ENCODE peak calls at places on chromosomes 5 and 9, in six cellular contexts. Q is CD4-positive, alpha-beta T cell; T is PC-9; J is colonic mucosa; X is uterus; A is left ventricle myocardium inferior. W is an unnamed sample.

GRCh38 chr9:7146582-7146981 is 388.8 kb downstream of the KDM4C start:
- DNase-seq in X (no peak), A (no peak), Q (no peak), T (peak; percentile 38), J (no peak), W (no peak)

GRCh38 chr9:121282309-121283071 is 14.5 kb downstream of the GSN start:
- DNase-seq in Q (no peak), J (peak; percentile 31), A (peak; percentile 75), T (peak; percentile 36), X (peak; percentile 74), W (no peak)

GRCh38 chr5:54522080-54522479 is 4.5 kb downstream of the SNX18 start:
- DNase-seq in X (no peak), Q (no peak), A (no peak), J (no peak), T (no peak), W (no peak)

GRCh38 chr5:153619706-153620105 is 129.2 kb downstream of the GRIA1 start:
- DNase-seq in J (no peak), T (no peak), Q (no peak), A (no peak), X (no peak), W (no peak)

GRCh38 chr5:159629158-159629557 is 287.1 kb upstream of the ADRA1B start:
- DNase-seq in T (no peak), J (no peak), Q (no peak), X (no peak), A (no peak), W (no peak)

GRCh38 chr5:154264549-154265196 is 74.1 kb downstream of the GALNT10 start:
- DNase-seq in J (no peak), X (no peak), T (no peak), Q (no peak), A (no peak), W (no peak)

GRCh38 chr5:179120421-179120861 is 60.3 kb downstream of the ZNF354C start:
- DNase-seq in J (peak; percentile 8), X (no peak), T (no peak), A (no peak), Q (no peak), W (no peak)

GRCh38 chr9:134533850-134534585 is 107.6 kb upstream of the COL5A1 start:
- DNase-seq in T (no peak), X (peak; percentile 10), Q (no peak), J (no peak), A (peak; percentile 6), W (no peak)

GRCh38 chr9:8384126-8384525 is 584.5 kb upstream of the DMAC1 start:
- DNase-seq in J (no peak), X (no peak), Q (no peak), A (no peak), T (no peak), W (no peak)

GRCh38 chr9:113533335-113534225 is 70.1 kb downstream of the RGS3 start:
- DNase-seq in J (no peak), A (no peak), X (no peak), T (peak; percentile 34), Q (no peak), W (no peak)

GRCh38 chr9:135746565-135746964 is 44.6 kb downstream of the KCNT1 start:
- DNase-seq in Q (no peak), J (no peak), X (no peak), A (no peak), T (no peak), W (no peak)

GRCh38 chr9:35903049-35903448 is 3.0 kb upstream of the HRCT1 start:
- DNase-seq in A (no peak), J (peak; percentile 66), X (no peak), Q (no peak), T (peak; percentile 54), W (peak; percentile 78)

GRCh38 chr9:126219166-126219565 is 107.5 kb upstream of the MVB12B start:
- DNase-seq in T (no peak), A (no peak), Q (no peak), X (no peak), J (peak; percentile 10), W (no peak)

GRCh38 chr5:38765461-38765861 is 80.4 kb upstream of the OSMR start:
- DNase-seq in Q (no peak), X (no peak), J (no peak), T (no peak), A (no peak), W (no peak)

GRCh38 chr5:26660116-26660515 is 378.3 kb downstream of the CDH9 start:
- DNase-seq in X (no peak), A (no peak), T (no peak), J (no peak), Q (no peak), W (no peak)

GRCh38 chr5:101102506-101102905 is 199.4 kb upstream of the ST8SIA4 start:
- DNase-seq in T (no peak), A (no peak), J (no peak), X (no peak), Q (no peak), W (no peak)

GRCh38 chr9:130918870-130919558 is 20.0 kb downstream of the FIBCD1 start:
- DNase-seq in J (no peak), Q (no peak), X (no peak), A (no peak), T (no peak), W (no peak)

GRCh38 chr5:129135633-129136032 is 41.1 kb downstream of the ISOC1 start:
- DNase-seq in T (no peak), X (no peak), Q (no peak), J (no peak), A (no peak), W (no peak)

GRCh38 chr9:18905883-18906649 is 126.9 kb downstream of the SAXO1 start:
- DNase-seq in X (no peak), T (no peak), A (no peak), Q (no peak), J (no peak), W (no peak)

GRCh38 chr9:71036501-71036900 is 84.9 kb downstream of the TRPM3 start:
- DNase-seq in J (no peak), T (no peak), A (no peak), Q (no peak), X (no peak), W (no peak)

GRCh38 chr9:16510506-16510905 is 360.0 kb downstream of the BNC2 start:
- DNase-seq in Q (no peak), J (no peak), X (no peak), A (no peak), T (no peak), W (no peak)

GRCh38 chr9:72930828-72931227 is 22.0 kb downstream of the ALDH1A1 start:
- DNase-seq in J (no peak), Q (no peak), A (no peak), X (no peak), T (no peak), W (no peak)
- TF ChIP-seq CTCF in J (no peak), Q (no peak), A (no peak), X (no peak), T (no peak), W (no peak)

GRCh38 chr9:128828719-128829452 is 708 bp downstream of the SPOUT1 start:
- DNase-seq in Q (no peak), J (no peak), A (no peak), X (no peak), T (no peak), W (no peak)
- TF ChIP-seq CTCF in Q (no peak), J (no peak), A (no peak), X (no peak), T (no peak), W (no peak)

GRCh38 chr9:108776920-108777650 is 78.7 kb downstream of the ACTL7B start:
- DNase-seq in Q (no peak), A (no peak), J (no peak), T (peak; percentile 81), X (no peak), W (no peak)
- TF ChIP-seq CTCF in Q (no peak), A (peak; percentile 19), J (no peak), T (peak; percentile 55), X (no peak), W (no peak)

GRCh38 chr5:78293856-78294249 is 645 bp downstream of the AP3B1 start:
- DNase-seq in X (no peak), T (no peak), Q (no peak), A (no peak), J (no peak), W (no peak)

GRCh38 chr5:78291687-78292086 is 2.8 kb downstream of the AP3B1 start:
- DNase-seq in J (no peak), Q (no peak), X (no peak), T (no peak), A (no peak), W (no peak)

GRCh38 chr5:78300464-78301045 is 6.1 kb upstream of the AP3B1 start:
- DNase-seq in T (no peak), A (no peak), Q (no peak), J (no peak), X (no peak), W (no peak)

GRCh38 chr5:78294250-78295034 is at the start of gene AP3B1:
- DNase-seq in Q (peak; percentile 96), X (peak; percentile 99), A (peak; percentile 100), T (peak; percentile 97), J (peak; percentile 99), W (peak; percentile 94)

DNA sequence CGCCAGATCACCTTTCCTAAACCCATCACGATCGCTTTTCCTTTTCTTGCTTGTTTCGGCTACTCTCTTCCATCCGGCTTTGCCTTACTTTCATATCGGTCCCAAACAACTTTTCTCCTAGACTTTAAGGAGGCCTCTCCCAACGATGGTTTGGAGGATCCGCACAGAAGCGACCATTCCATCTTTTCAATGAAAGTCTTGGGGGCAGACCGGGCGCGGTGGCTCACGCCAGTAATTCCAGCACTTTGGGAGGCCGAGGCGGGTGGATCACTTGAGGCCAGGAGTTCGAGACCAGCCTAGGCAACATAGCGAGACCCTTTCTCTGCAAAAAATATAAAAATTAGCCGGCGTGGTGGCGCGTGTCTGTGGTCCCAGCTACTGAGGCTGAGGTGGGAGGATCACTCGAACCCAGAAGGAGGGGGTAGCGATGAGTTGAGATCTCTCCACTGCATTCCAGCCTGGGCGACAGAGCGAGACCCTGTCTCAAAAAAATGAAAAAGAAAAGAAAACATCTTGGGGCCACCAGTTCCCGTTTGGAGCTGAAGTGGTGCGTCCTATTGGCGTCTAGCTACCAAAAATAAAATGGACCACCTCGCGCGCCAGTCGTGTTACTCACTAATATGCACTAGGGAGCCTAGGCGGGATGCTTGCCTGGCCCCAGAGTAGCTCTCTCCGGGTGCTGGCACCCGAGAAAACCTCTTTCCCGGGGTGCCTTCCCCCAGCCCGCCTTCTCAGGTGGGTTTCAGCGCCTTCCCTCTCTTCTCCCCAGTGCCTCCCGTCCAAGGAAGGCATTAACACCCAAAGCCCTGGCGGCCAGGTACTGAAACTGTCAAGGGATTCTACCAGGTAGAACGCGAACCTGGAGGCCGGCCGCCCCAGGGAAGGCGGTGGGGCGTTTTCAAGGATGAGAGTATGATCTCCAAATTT is 800 bp upstream of the AP3B1 start:
- DNase-seq in J (peak; percentile 69), A (peak; percentile 18), X (peak; percentile 33), Q (peak; percentile 43), T (no peak), W (peak; percentile 34)
- TF ChIP-seq CTCF in J (peak; percentile 40), A (peak; percentile 23), X (no peak), Q (peak; percentile 62), T (peak; percentile 64), W (peak; percentile 12)

W was measured in GM20000.